ENCODE peak calls at places on chromosomes 7 and 10, in five cellular contexts. N is PC-9; R is activated CD4-positive, CD25-positive, alpha-beta regulatory T cell treated with anti-CD3 and anti-CD28 coated beads, Interleukin-2, amount 50 U/mL, for 72 hours; M is GM23338; T is GM04504. S is an unnamed sample.

GRCh38 chr7:50771120-50772002 is 11.3 kb downstream of the GRB10 start:
- DNase-seq in N (peak), R (no peak), M (no peak), T (no peak), S (no peak)

GRCh38 chr10:21506351-21506750 is 19.1 kb downstream of the SKIDA1 start:
- DNase-seq in N (no peak), R (no peak), M (no peak), T (no peak), S (no peak)

GRCh38 chr10:62037166-62037831 is 135.8 kb downstream of the ARID5B start:
- DNase-seq in N (peak), R (no peak), M (no peak), T (no peak), S (peak)

GRCh38 chr7:127876393-127876792 is 154.8 kb downstream of the LRRC4 start:
- DNase-seq in N (no peak), R (no peak), M (no peak), T (no peak), S (peak)

GRCh38 chr7:5596046-5596895 is 172.6 kb upstream of the TNRC18 start:
- DNase-seq in N (peak), R (peak), M (peak), T (peak), S (peak)

GRCh38 chr7:145978769-145979168 is 137.8 kb upstream of the CNTNAP2 start:
- DNase-seq in N (no peak), R (no peak), M (no peak), T (no peak), S (no peak)

GRCh38 chr10:16644146-16644545 is 122.5 kb upstream of the C1QL3 start:
- DNase-seq in N (peak), R (no peak), M (no peak), T (no peak), S (peak)

GRCh38 chr7:101754432-101755159 is 62.8 kb upstream of the CUX1 start:
- DNase-seq in N (no peak), R (no peak), M (no peak), T (peak), S (peak)

GRCh38 chr10:43409385-43410109 is 561 bp upstream of the HNRNPF start:
- DNase-seq in N (peak), R (peak), M (no peak), T (no peak), S (no peak)

GRCh38 chr7:105369944-105370343 is 18.8 kb downstream of the SRPK2 start:
- DNase-seq in N (no peak), R (no peak), M (no peak), T (no peak), S (no peak)

GRCh38 chr10:27741173-27742091 is 4.2 kb downstream of the MKX start:
- DNase-seq in N (no peak), R (peak), M (peak), T (no peak), S (no peak)

GRCh38 chr7:95996886-95997285 is 224.5 kb downstream of the DYNC1I1 start:
- DNase-seq in N (no peak), R (no peak), M (no peak), T (no peak), S (no peak)

GRCh38 chr10:107686095-107686494 is 521.6 kb upstream of the SORCS1 start:
- DNase-seq in N (no peak), R (no peak), M (no peak), T (no peak), S (no peak)

GRCh38 chr10:89352039-89352597 is 24.3 kb downstream of the IFIT3 start:
- DNase-seq in N (peak), R (no peak), M (no peak), T (peak), S (peak)

GRCh38 chr10:50431791-50432190 is 180.5 kb upstream of the ASAH2 start:
- DNase-seq in N (no peak), R (no peak), M (no peak), T (peak), S (no peak)

GRCh38 chr7:124758327-124758726 is 7.3 kb downstream of the GPR37 start:
- DNase-seq in N (no peak), R (no peak), M (no peak), T (peak), S (peak)

GRCh38 chr10:1536341-1536740 is 201.0 kb downstream of the ADARB2 start:
- DNase-seq in N (no peak), R (no peak), M (no peak), T (no peak), S (no peak)

GRCh38 chr7:64999165-65000004 is 7.1 kb downstream of the ERV3-1 start:
- DNase-seq in N (peak), R (no peak), M (no peak), T (no peak), S (no peak)

GRCh38 chr10:3213758-3214545 is 41.4 kb upstream of the PITRM1 start:
- DNase-seq in N (no peak), R (no peak), M (no peak), T (no peak), S (no peak)

GRCh38 chr10:88848499-88848898 is 3.1 kb downstream of the ANKRD22 start:
- DNase-seq in N (no peak), R (no peak), M (no peak), T (peak), S (peak)

GRCh38 chr10:84214046-84214572 is 11.2 kb downstream of the LRIT2 start:
- DNase-seq in N (no peak), R (no peak), M (no peak), T (no peak), S (no peak)

GRCh38 chr7:35250941-35251340 is 3.0 kb downstream of the TBX20 start:
- DNase-seq in N (no peak), R (no peak), M (no peak), T (no peak), S (no peak)

GRCh38 chr10:34954142-34954541 is 136.0 kb downstream of the CUL2 start:
- DNase-seq in N (peak), R (no peak), M (no peak), T (no peak), S (no peak)

GRCh38 chr7:91355680-91356435 is 91.6 kb downstream of the FZD1 start:
- DNase-seq in N (no peak), R (no peak), M (peak), T (no peak), S (no peak)

GRCh38 chr10:19245889-19246841 is 197.6 kb downstream of the MALRD1 start:
- DNase-seq in N (no peak), R (no peak), M (no peak), T (no peak), S (no peak)

GRCh38 chr10:51896849-51897248 is 197.5 kb upstream of the CSTF2T start:
- DNase-seq in N (no peak), R (no peak), M (no peak), T (peak), S (peak)

GRCh38 chr7:44348300-44348699 is 22.9 kb upstream of the CAMK2B start:
- DNase-seq in N (peak), R (no peak), M (peak), T (peak), S (peak)

GRCh38 chr10:123583639-123584418 is 82.3 kb upstream of the GPR26 start:
- DNase-seq in N (peak), R (peak), M (peak), T (peak), S (no peak)

GRCh38 chr10:130808686-130809085 is 502.8 kb downstream of the TCERG1L start:
- DNase-seq in N (no peak), R (no peak), M (no peak), T (no peak), S (no peak)

GRCh38 chr10:74011762-74012161 is 13.8 kb downstream of the VCL start:
- DNase-seq in N (no peak), R (no peak), M (no peak), T (peak), S (peak)

GRCh38 chr7:78709658-78710057 is 743.8 kb downstream of the MAGI2 start:
- DNase-seq in N (no peak), R (no peak), M (no peak), T (no peak), S (no peak)

GRCh38 chr10:96830511-96831199 is 1.4 kb upstream of the LCOR start:
- DNase-seq in N (peak), R (peak), M (peak), T (peak), S (peak)

GRCh38 chr7:2781636-2782035 is 62.5 kb downstream of the GNA12 start:
- DNase-seq in N (no peak), R (no peak), M (no peak), T (no peak), S (no peak)